ENCODE peak calls at places on chromosome 16, in four cellular contexts. Y is HepG2, F is HEK293T, A is GM12878. M is an unnamed sample.

GRCh38 chr16:58832496-58832895 is 98.4 kb upstream of the GOT2 start:
- DNase-seq in A (no peak), Y (no peak), F (no peak), M (no peak)

GRCh38 chr16:4011225-4011939 is 104.9 kb downstream of the ADCY9 start:
- DNase-seq in Y (no peak), F (no peak), A (no peak), M (no peak)

GRCh38 chr16:51431517-51432241 is 280.6 kb upstream of the SALL1 start:
- DNase-seq in Y (no peak), A (no peak), F (peak), M (no peak)

GRCh38 chr16:81710596-81710995 is 68.5 kb upstream of the PLCG2 start:
- DNase-seq in Y (no peak), F (no peak), A (no peak), M (no peak)

GRCh38 chr16:82580293-82580900 is 46.4 kb upstream of the CDH13 start:
- DNase-seq in F (no peak), Y (peak), A (no peak), M (no peak)

GRCh38 chr16:7644171-7644570 is 311.5 kb downstream of the RBFOX1 start:
- DNase-seq in F (no peak), A (no peak), Y (no peak), M (no peak)

GRCh38 chr16:12229759-12230594 is 253.4 kb downstream of the SNX29 start:
- DNase-seq in F (no peak), A (no peak), Y (peak), M (no peak)

GRCh38 chr16:81522141-81522701 is 77.6 kb downstream of the CMIP start:
- DNase-seq in Y (no peak), A (no peak), F (peak), M (no peak)

GRCh38 chr16:5502467-5502869 is 404.9 kb upstream of the EEF2KMT start:
- DNase-seq in Y (peak), A (no peak), F (peak), M (peak)

GRCh38 chr16:48335961-48336360 is 49.3 kb downstream of the SIAH1 start:
- DNase-seq in Y (no peak), A (no peak), F (no peak), M (no peak)

GRCh38 chr16:8951447-8952280 is 12.0 kb downstream of the USP7 start:
- DNase-seq in Y (no peak), A (no peak), F (no peak), M (no peak)

GRCh38 chr16:53781023-53781605 is 77.2 kb downstream of the FTO start:
- DNase-seq in Y (peak), F (no peak), A (no peak), M (no peak)

DNA sequence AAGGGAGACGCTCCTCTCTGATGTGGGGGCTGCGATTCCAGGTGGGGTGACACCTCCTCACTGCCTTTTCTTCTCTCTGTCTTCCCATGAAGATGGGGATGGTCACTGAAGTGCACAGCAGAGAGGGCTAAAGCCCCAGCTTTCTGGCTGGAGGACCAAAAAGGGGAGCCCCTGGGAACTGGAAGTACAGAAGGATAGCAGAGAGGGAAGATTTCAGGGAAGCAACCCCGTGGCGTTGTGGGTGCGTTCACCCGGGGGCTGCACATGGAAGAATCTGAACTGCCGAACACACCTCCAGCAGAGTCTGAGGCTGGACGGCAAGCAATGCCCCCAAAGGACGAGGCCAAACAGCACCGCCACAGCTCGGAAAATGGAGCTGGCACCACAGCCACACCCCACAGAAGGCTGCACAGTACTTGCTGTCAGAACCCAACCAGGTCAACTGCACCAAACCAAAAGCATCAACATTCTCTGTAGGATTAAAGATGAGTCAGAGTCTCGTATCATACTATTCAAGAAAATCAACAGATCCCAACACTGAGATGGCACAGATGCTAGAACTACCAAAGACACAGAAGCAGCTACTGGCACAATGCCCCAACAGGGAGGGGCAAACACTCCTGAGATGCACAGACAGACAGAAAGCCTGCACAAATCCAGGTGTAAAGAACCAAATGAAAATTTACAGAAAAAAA is 49.9 kb downstream of the MAP1LC3B start:
- DNase-seq in F (no peak), Y (no peak), A (no peak), M (no peak)
- TF ChIP-seq SUZ12 in F (no peak), Y (no peak), A (no peak), M (no peak)

GRCh38 chr16:11024333-11025053 is 80.1 kb downstream of the CLEC16A start:
- DNase-seq in F (no peak), Y (peak), A (no peak), M (no peak)
- TF ChIP-seq SUZ12 in F (no peak), Y (no peak), A (no peak), M (no peak)

GRCh38 chr16:85274501-85274900 is 162.2 kb upstream of the CIBAR2 start:
- DNase-seq in F (no peak), A (no peak), Y (no peak), M (no peak)

GRCh38 chr16:85276258-85276657 is 164.0 kb upstream of the CIBAR2 start:
- DNase-seq in Y (no peak), A (no peak), F (no peak), M (no peak)

GRCh38 chr16:85276741-85277140 is 164.5 kb upstream of the CIBAR2 start:
- DNase-seq in A (no peak), F (no peak), Y (no peak), M (no peak)

GRCh38 chr16:85274924-85275323 is 162.7 kb upstream of the CIBAR2 start:
- DNase-seq in F (no peak), A (no peak), Y (no peak), M (no peak)

GRCh38 chr16:85275533-85276249 is 163.4 kb upstream of the CIBAR2 start:
- DNase-seq in Y (peak), A (no peak), F (peak), M (peak)
- TF ChIP-seq SUZ12 in Y (no peak), A (no peak), F (no peak), M (no peak)

GRCh38 chr16:29806641-29807425 is 504 bp downstream of the MAZ start:
- DNase-seq in Y (peak), F (peak), A (no peak), M (peak)
- TF ChIP-seq SUZ12 in Y (no peak), F (no peak), A (no peak), M (no peak)

GRCh38 chr16:2270070-2270462 is 2.1 kb upstream of the RNPS1 start:
- DNase-seq in Y (no peak), F (no peak), A (no peak), M (no peak)

GRCh38 chr16:2273484-2273883 is 5.6 kb upstream of the RNPS1 start:
- DNase-seq in F (no peak), Y (no peak), A (no peak), M (no peak)

GRCh38 chr16:2271848-2272461 is 4.0 kb upstream of the RNPS1 start:
- DNase-seq in Y (no peak), A (no peak), F (no peak), M (no peak)

GRCh38 chr16:2267913-2268666 is at the start of gene RNPS1:
- DNase-seq in F (peak), A (peak), Y (peak), M (peak)

DNA sequence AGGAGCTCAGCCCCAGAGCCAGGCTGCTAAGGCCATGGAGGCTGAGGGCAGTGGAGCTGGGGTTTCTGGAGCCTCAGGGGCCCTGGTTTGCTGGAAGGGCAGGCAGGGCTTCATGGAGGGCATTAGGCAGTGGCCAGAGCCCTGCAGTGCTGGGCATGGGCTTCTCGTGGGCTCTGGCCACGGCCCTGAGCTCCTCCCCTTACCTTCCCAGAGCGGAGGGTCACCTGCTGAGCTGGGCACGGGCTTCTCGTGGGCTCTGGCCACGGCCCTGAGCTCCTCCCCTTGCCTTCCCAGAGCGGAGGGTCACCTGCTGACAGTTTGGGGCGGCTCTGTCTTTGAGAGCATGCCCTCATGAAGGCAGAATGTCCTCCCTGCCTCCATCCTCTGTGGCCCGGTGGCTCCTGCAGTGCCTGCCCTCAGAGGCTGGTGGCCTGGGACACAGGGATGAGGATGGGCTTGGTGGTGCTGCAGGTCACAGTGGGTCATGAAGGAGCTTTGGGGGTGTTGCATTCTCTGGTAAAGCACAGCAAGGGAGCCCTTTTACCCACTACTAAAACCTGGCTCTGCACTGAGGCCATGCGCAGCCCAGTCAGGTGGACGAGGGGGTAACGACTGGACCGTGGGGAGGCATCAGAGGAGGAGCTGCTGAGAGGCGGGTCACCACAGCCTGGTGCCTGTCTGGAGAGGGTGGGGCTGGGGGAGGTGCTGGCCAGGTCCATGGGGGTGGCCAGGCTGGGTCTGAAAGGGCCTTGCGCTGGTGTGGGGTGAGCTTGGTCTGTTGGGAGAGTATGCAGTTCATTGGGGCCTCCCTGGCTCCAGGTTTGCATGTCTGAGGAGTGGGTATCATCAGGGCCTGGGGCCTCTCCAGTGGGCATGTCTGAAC is 2.9 kb upstream of the RNPS1 start:
- DNase-seq in A (no peak), F (no peak), Y (no peak), M (no peak)
- TF ChIP-seq SUZ12 in A (no peak), F (no peak), Y (no peak), M (no peak)